ENCODE peak calls at places on chromosomes 12 and 14, in four cellular contexts. A, Q, C and Z are unnamed samples.
A peak's percentile ranks its signal among the peaks of the same experiment; 100 is the strongest.

GRCh38 chr12:131990066-131990979 is 40.6 kb downstream of the EP400 start:
- DNase-seq in Q (no peak), A (no peak), C (peak; percentile 74), Z (no peak)

GRCh38 chr12:6375269-6376078 is at the start of gene SCNN1A:
- DNase-seq in Q (no peak), C (no peak), A (no peak), Z (no peak)

GRCh38 chr14:61489932-61490331 is 168.6 kb downstream of the PRKCH start:
- DNase-seq in A (peak; percentile 32), C (peak; percentile 41), Q (no peak), Z (no peak)

GRCh38 chr12:124301084-124301654 is 6.3 kb downstream of the RFLNA start:
- DNase-seq in Q (no peak), C (no peak), A (no peak), Z (no peak)

GRCh38 chr12:42812086-42812485 is 222.5 kb upstream of the PRICKLE1 start:
- DNase-seq in C (peak; percentile 76), A (no peak), Q (no peak), Z (no peak)

GRCh38 chr14:63938198-63939005 is 85.6 kb downstream of the SYNE2 start:
- DNase-seq in A (no peak), Q (peak; percentile 9), C (no peak), Z (peak; percentile 12)

GRCh38 chr14:76117789-76118188 is 33.9 kb upstream of the GPATCH2L start:
- DNase-seq in A (no peak), Q (no peak), C (no peak), Z (no peak)

GRCh38 chr14:39442293-39442692 is 10.1 kb upstream of the FBXO33 start:
- DNase-seq in Q (no peak), A (no peak), C (peak; percentile 68), Z (no peak)

GRCh38 chr12:110561471-110562201 is 21.5 kb downstream of the PPTC7 start:
- DNase-seq in C (no peak), Q (no peak), A (no peak), Z (no peak)

GRCh38 chr12:48917857-48918537 is 7.3 kb downstream of the FKBP11 start:
- DNase-seq in Q (peak; percentile 50), A (no peak), C (no peak), Z (no peak)

GRCh38 chr14:55129086-55129427 is at the start of gene LGALS3:
- DNase-seq in A (peak; percentile 92), C (peak; percentile 69), Q (peak; percentile 13), Z (peak; percentile 78)

GRCh38 chr12:27220057-27220987 is 23.8 kb upstream of the STK38L start:
- DNase-seq in A (no peak), Q (no peak), C (peak; percentile 16), Z (no peak)

GRCh38 chr14:35865611-35866010 is 39.5 kb downstream of the BRMS1L start:
- DNase-seq in A (no peak), C (no peak), Q (no peak), Z (no peak)

GRCh38 chr12:101829639-101830390 is 944 bp downstream of the GNPTAB start:
- DNase-seq in A (peak; percentile 35), C (no peak), Q (no peak), Z (no peak)

GRCh38 chr14:70779667-70780066 is 29.6 kb downstream of the MAP3K9 start:
- DNase-seq in A (no peak), Q (no peak), C (peak; percentile 10), Z (no peak)

GRCh38 chr12:102961488-102961801 is 4.0 kb downstream of the ASCL1 start:
- DNase-seq in Q (no peak), C (no peak), A (no peak), Z (no peak)

GRCh38 chr12:45298721-45299120 is 82.8 kb downstream of the ANO6 start:
- DNase-seq in Q (no peak), A (no peak), C (no peak), Z (no peak)

GRCh38 chr12:57456145-57456700 is 1.1 kb downstream of the INHBE start:
- DNase-seq in C (peak; percentile 29), Q (peak; percentile 42), A (peak; percentile 60), Z (peak; percentile 35)

GRCh38 chr12:98894412-98895085 is 249.5 kb downstream of the APAF1 start:
- DNase-seq in Q (no peak), C (no peak), A (no peak), Z (no peak)

GRCh38 chr12:102879144-102879763 is 37.8 kb downstream of the PAH start:
- DNase-seq in C (peak; percentile 24), Q (no peak), A (peak; percentile 75), Z (peak; percentile 33)

GRCh38 chr14:35332517-35333346 is 40.5 kb downstream of the PSMA6 start:
- DNase-seq in A (peak; percentile 76), Q (no peak), C (peak; percentile 13), Z (no peak)

GRCh38 chr14:100121643-100122480 is 37.6 kb downstream of the DEGS2 start:
- DNase-seq in Q (no peak), C (no peak), A (no peak), Z (no peak)

GRCh38 chr12:109944561-109944960 is 44.5 kb downstream of the TCHP start:
- DNase-seq in C (no peak), Q (no peak), A (no peak), Z (no peak)

GRCh38 chr14:69710378-69710777 is 56.6 kb upstream of the SRSF5 start:
- DNase-seq in C (no peak), Q (no peak), A (no peak), Z (no peak)

GRCh38 chr14:95832012-95832411 is 44.6 kb upstream of the TUNAR start:
- DNase-seq in Q (no peak), C (no peak), A (no peak), Z (no peak)

GRCh38 chr12:67520611-67521010 is 127.9 kb upstream of the DYRK2 start:
- DNase-seq in C (peak; percentile 66), Q (no peak), A (no peak), Z (no peak)

GRCh38 chr12:98123186-98123585 is 392.2 kb upstream of the TMPO start:
- DNase-seq in Q (no peak), A (no peak), C (no peak), Z (no peak)

GRCh38 chr14:96253140-96253539 is 2.9 kb upstream of the BDKRB1 start:
- DNase-seq in A (peak; percentile 47), C (peak; percentile 97), Q (no peak), Z (no peak)

GRCh38 chr12:24911284-24911791 is 37.6 kb downstream of the BCAT1 start:
- DNase-seq in A (no peak), C (peak; percentile 94), Q (no peak), Z (no peak)

GRCh38 chr12:6688543-6688999 is 604 bp downstream of the ZNF384 start:
- DNase-seq in Q (peak; percentile 44), A (no peak), C (no peak), Z (peak; percentile 57)

GRCh38 chr14:76920572-76921175 is 94.5 kb downstream of the LRRC74A start:
- DNase-seq in C (peak; percentile 24), A (no peak), Q (no peak), Z (no peak)

GRCh38 chr12:51191516-51192283 is 18.8 kb upstream of the TFCP2 start:
- DNase-seq in Q (no peak), C (no peak), A (no peak), Z (no peak)

GRCh38 chr12:121801601-121802484 is 2.0 kb upstream of the SETD1B start:
- DNase-seq in Q (peak; percentile 53), A (peak; percentile 27), C (peak; percentile 43), Z (peak; percentile 38)

GRCh38 chr12:102824218-102824835 is 92.7 kb downstream of the PAH start:
- DNase-seq in A (peak; percentile 3), Q (no peak), C (peak; percentile 10), Z (no peak)

GRCh38 chr12:104669851-104670337 is 213.1 kb downstream of the CHST11 start:
- DNase-seq in A (no peak), Q (peak; percentile 19), C (peak; percentile 66), Z (peak; percentile 35)

GRCh38 chr12:13387074-13387473 is 190.5 kb downstream of the EMP1 start:
- DNase-seq in A (peak; percentile 52), Q (no peak), C (no peak), Z (no peak)